ENCODE peak calls at places on chromosomes 2 and 18, in five cellular contexts. P is adrenal gland, O is suprapubic skin, S is IMR-90, G is lung. X is an unnamed sample. For H3K27me3 and H3K9me3, the result is how much of the 10 kb centered on the place peaks cover.

GRCh38 chr2:147110317-147110716 is 734.5 kb upstream of the ACVR2A start:
- DNase-seq in P (no peak), G (no peak), O (no peak), S (no peak), X (no peak)

GRCh38 chr2:47250576-47251403 is 95.7 kb upstream of the STPG4 start:
- DNase-seq in O (no peak), S (no peak), G (no peak), P (no peak), X (no peak)

GRCh38 chr2:127392828-127393578 is 5.2 kb upstream of the MAP3K2 start:
- DNase-seq in S (no peak), O (no peak), G (no peak), P (no peak), X (no peak)

GRCh38 chr2:199230091-199230490 is 227.6 kb downstream of the SATB2 start:
- DNase-seq in S (peak), G (no peak), P (no peak), O (no peak), X (no peak)

GRCh38 chr2:218962859-218963492 is 3.5 kb downstream of the CDK5R2 start:
- DNase-seq in P (peak), G (peak), O (no peak), S (peak), X (peak)

GRCh38 chr2:194319222-194319992 is 1337.6 kb upstream of the SLC39A10 start:
- DNase-seq in P (no peak), S (no peak), G (no peak), O (no peak), X (no peak)

GRCh38 chr2:21981127-21981526 is 857.4 kb downstream of the TDRD15 start:
- DNase-seq in G (no peak), O (no peak), S (peak), P (no peak), X (no peak)

GRCh38 chr2:81481242-81481993 is 1176.9 kb upstream of the LRRTM1 start:
- DNase-seq in P (no peak), O (no peak), G (no peak), S (no peak), X (no peak)

GRCh38 chr2:241788572-241788971 is 11.9 kb downstream of the GAL3ST2 start:
- DNase-seq in O (no peak), G (no peak), S (no peak), P (no peak), X (peak)

GRCh38 chr2:30809938-30810337 is 2.7 kb upstream of the CAPN13 start:
- DNase-seq in O (no peak), S (no peak), G (no peak), P (no peak), X (no peak)

GRCh38 chr2:187966924-187967323 is 324.8 kb upstream of the GULP1 start:
- DNase-seq in O (no peak), S (no peak), P (no peak), G (no peak), X (no peak)

GRCh38 chr2:98559581-98559980 is 48.7 kb downstream of the COA5 start:
- DNase-seq in G (no peak), P (no peak), S (peak), O (no peak), X (no peak)

GRCh38 chr2:109098921-109099273 is 30.1 kb upstream of the SH3RF3 start:
- DNase-seq in S (no peak), P (no peak), O (no peak), G (peak), X (no peak)
- H3K27me3 ChIP-seq in S (under half), P (under half), O (under half), G (under half), X (under half)

DNA sequence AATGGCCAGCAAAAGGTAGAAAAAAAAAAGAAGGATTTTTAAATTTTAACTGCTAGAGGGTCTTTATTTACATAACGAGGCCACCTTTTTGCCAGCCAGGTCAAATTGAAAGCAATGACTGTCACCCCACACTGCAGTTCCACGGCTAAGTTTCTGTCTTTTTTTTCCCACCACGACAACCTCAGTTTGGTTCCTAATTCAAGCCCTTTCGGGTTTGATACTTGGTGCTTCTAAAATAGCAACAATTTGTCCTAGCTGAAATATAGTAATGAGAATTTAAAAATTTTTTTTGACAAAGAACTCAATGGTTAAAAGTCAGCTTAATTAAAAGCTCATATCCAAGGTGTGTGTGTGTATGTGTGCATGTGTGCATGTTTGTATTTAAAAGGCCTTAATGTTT is 16.4 kb upstream of the NMS start:
- DNase-seq in S (no peak), P (no peak), O (no peak), G (no peak), X (no peak)
- H3K9me3 ChIP-seq in S (under half), P (under half), O (under half), G (under half), X (under half)

GRCh38 chr18:1663879-1664705 is 759.4 kb downstream of the ADCYAP1 start:
- DNase-seq in G (peak), O (peak), P (peak), S (no peak), X (peak)
- TF ChIP-seq CTCF in G (peak), O (peak), P (peak), S (peak), X (peak)

DNA sequence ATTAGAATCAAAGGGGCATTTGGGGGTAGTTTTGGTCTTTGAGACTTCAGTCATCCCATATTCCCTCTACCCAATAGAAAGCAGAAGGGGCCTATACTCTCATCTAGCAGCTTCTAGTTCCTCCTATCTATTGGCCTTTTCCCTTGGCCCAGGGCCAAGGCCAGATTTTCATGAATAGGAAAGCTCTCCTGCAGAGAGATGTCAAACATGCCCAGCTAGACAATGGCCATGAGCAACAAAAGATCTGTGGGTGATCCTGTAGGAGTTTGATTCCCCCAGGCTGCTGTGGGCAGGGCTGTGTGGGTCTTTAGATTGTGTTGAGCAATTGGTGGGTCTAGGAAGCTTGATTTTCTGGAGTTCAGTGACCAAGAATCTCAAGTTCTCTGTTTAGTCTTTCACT is 2.9 kb upstream of the ADCYAP1 start:
- DNase-seq in S (no peak), O (no peak), P (no peak), G (no peak), X (no peak)
- H3K27me3 ChIP-seq in S (under half), O (half or more), P (half or more), G (under half), X (half or more)

GRCh38 chr2:24122356-24123211 is 550 bp downstream of the PFN4 start:
- DNase-seq in S (peak), G (no peak), O (no peak), P (no peak), X (no peak)

GRCh38 chr2:24124003-24124585 is 825 bp downstream of the FAM228B start:
- DNase-seq in P (no peak), G (no peak), S (peak), O (no peak), X (no peak)

GRCh38 chr2:24117902-24118301 is 5.2 kb downstream of the PFN4 start:
- DNase-seq in O (no peak), P (no peak), G (no peak), S (no peak), X (no peak)

GRCh38 chr2:24123212-24124002 is at the start of the genes FAM228B and PFN4:
- DNase-seq in O (peak), G (peak), P (peak), S (peak), X (peak)

DNA sequence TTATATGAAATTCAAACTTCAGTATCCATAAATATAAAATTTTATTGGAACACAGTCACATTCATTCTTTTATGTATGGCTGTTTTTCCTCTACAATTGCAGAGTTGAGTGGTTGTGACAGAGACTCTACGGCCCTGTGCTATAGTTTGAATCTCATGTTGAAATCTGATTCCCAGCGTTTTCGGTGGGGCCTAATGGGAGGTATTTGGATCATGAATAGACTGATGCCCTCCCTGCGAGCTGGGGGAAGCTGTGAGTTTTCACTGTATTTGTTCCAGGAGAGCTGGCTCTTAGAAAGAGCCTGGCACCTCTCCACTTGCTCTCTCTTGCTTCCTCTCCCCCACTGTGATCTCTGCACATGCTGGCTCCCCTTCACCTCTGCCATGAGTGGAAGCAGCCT is 1.7 kb downstream of the PFN4 start:
- DNase-seq in S (no peak), O (no peak), G (no peak), P (no peak), X (no peak)
- H3K9me3 ChIP-seq in S (under half), O (under half), G (under half), P (under half), X (under half)

GRCh38 chr18:12476955-12477354 is 69.2 kb downstream of the PRELID3A start:
- DNase-seq in P (no peak), G (no peak), S (no peak), O (no peak), X (no peak)

GRCh38 chr18:12479982-12480381 is 72.3 kb downstream of the PRELID3A start:
- DNase-seq in O (no peak), G (no peak), S (peak), P (no peak), X (no peak)

GRCh38 chr18:12477606-12478005 is 69.9 kb downstream of the PRELID3A start:
- DNase-seq in G (no peak), S (no peak), P (no peak), O (no peak), X (no peak)

GRCh38 chr18:12474876-12475275 is 67.1 kb downstream of the PRELID3A start:
- DNase-seq in O (no peak), G (no peak), P (no peak), S (peak), X (no peak)

GRCh38 chr18:12478269-12479057 is 70.7 kb downstream of the PRELID3A start:
- DNase-seq in S (no peak), O (no peak), G (no peak), P (no peak), X (no peak)
- TF ChIP-seq CTCF in S (peak), O (no peak), G (no peak), P (no peak), X (no peak)

GRCh38 chr18:37243756-37244155 is 321.8 kb downstream of the CELF4 start:
- DNase-seq in G (no peak), P (no peak), O (no peak), S (no peak), X (no peak)
- H3K27me3 ChIP-seq in G (under half), P (under half), O (under half), S (under half), X (under half)

GRCh38 chr2:95388878-95389255 is 13.6 kb upstream of the FAHD2A start:
- DNase-seq in P (no peak), S (no peak), O (no peak), G (no peak), X (no peak)
- H3K9me3 ChIP-seq in P (under half), S (under half), O (under half), G (under half), X (under half)

DNA sequence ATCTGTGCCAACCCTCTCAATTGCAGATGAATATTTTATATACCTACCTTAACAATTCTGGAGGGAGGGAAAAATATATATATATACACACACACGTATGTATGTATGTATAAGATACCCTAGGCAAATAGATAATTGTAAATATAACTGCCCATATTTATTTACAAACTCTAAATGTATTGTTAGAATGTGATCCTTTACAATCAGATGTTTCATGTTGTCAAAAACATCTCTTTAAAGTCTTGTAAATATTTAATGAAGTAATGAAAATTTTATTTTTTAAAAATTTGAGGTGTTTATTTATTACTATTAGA is 11.6 kb downstream of the ANKRD12 start:
- DNase-seq in G (no peak), P (no peak), S (no peak), O (no peak), X (no peak)
- TF ChIP-seq CTCF in G (no peak), P (no peak), S (no peak), O (no peak), X (no peak)